ENCODE peak calls at places on chromosomes 16 and 17, in five cellular contexts. One of them, this sample, is unnamed.

GRCh38 chr16:75446416-75446815 is 13.1 kb upstream of the CFDP1 start:
- DNase-seq in HFF-Myc: no peak
- DNase-seq in psoas muscle: no peak
- DNase-seq in Peyer's patch: no peak
- DNase-seq in Calu3: no peak
- DNase-seq in this sample: no peak

GRCh38 chr16:87170310-87170709 is 146.9 kb downstream of the C16orf95 start:
- DNase-seq in Peyer's patch: no peak
- DNase-seq in Calu3: no peak
- DNase-seq in HFF-Myc: no peak
- DNase-seq in psoas muscle: no peak
- DNase-seq in this sample: no peak

GRCh38 chr16:81469710-81470481 is 25.3 kb downstream of the CMIP start:
- DNase-seq in HFF-Myc: no peak
- DNase-seq in Peyer's patch: peak
- DNase-seq in Calu3: no peak
- DNase-seq in psoas muscle: no peak
- DNase-seq in this sample: peak

GRCh38 chr17:2082003-2082862 is 27.3 kb downstream of the HIC1 start:
- DNase-seq in HFF-Myc: no peak
- DNase-seq in psoas muscle: peak
- DNase-seq in Calu3: no peak
- DNase-seq in Peyer's patch: no peak
- DNase-seq in this sample: no peak

GRCh38 chr16:55487048-55487803 is 8.2 kb downstream of the MMP2 start:
- DNase-seq in Calu3: no peak
- DNase-seq in Peyer's patch: peak
- DNase-seq in psoas muscle: peak
- DNase-seq in HFF-Myc: peak
- DNase-seq in this sample: no peak

GRCh38 chr17:59067756-59068155 is 38.9 kb downstream of the TRIM37 start:
- DNase-seq in Calu3: no peak
- DNase-seq in Peyer's patch: no peak
- DNase-seq in psoas muscle: peak
- DNase-seq in HFF-Myc: no peak
- DNase-seq in this sample: no peak

GRCh38 chr16:68369697-68370096 is 58.9 kb downstream of the PRMT7 start:
- DNase-seq in psoas muscle: no peak
- DNase-seq in Peyer's patch: peak
- DNase-seq in Calu3: no peak
- DNase-seq in HFF-Myc: no peak
- DNase-seq in this sample: peak

GRCh38 chr17:40290629-40291296 is 3.1 kb downstream of the CDC6 start:
- DNase-seq in Calu3: peak
- DNase-seq in psoas muscle: no peak
- DNase-seq in Peyer's patch: peak
- DNase-seq in HFF-Myc: no peak
- DNase-seq in this sample: no peak

GRCh38 chr17:33521784-33522183 is 228.7 kb upstream of the ASIC2 start:
- DNase-seq in psoas muscle: no peak
- DNase-seq in Calu3: peak
- DNase-seq in HFF-Myc: no peak
- DNase-seq in Peyer's patch: no peak
- DNase-seq in this sample: no peak

GRCh38 chr17:15432807-15433547 is 34.4 kb downstream of the CDRT4 start:
- DNase-seq in HFF-Myc: peak
- DNase-seq in psoas muscle: no peak
- DNase-seq in Calu3: no peak
- DNase-seq in Peyer's patch: no peak
- DNase-seq in this sample: no peak

GRCh38 chr17:8766731-8767130 is 8.4 kb upstream of the SPDYE4 start:
- DNase-seq in Calu3: no peak
- DNase-seq in psoas muscle: no peak
- DNase-seq in Peyer's patch: no peak
- DNase-seq in HFF-Myc: no peak
- DNase-seq in this sample: no peak

GRCh38 chr17:66322764-66323163 is 20.4 kb downstream of the PRKCA start:
- DNase-seq in HFF-Myc: no peak
- DNase-seq in psoas muscle: no peak
- DNase-seq in Peyer's patch: no peak
- DNase-seq in Calu3: no peak
- DNase-seq in this sample: no peak

GRCh38 chr17:38672788-38673713 is 1.7 kb downstream of the EPOP start:
- DNase-seq in HFF-Myc: no peak
- DNase-seq in Peyer's patch: no peak
- DNase-seq in psoas muscle: no peak
- DNase-seq in Calu3: no peak
- DNase-seq in this sample: no peak

GRCh38 chr16:25959216-25959615 is 267.5 kb downstream of the HS3ST4 start:
- DNase-seq in HFF-Myc: no peak
- DNase-seq in Peyer's patch: no peak
- DNase-seq in Calu3: no peak
- DNase-seq in psoas muscle: no peak
- DNase-seq in this sample: no peak

GRCh38 chr16:52283581-52284375 is 263.2 kb downstream of the TOX3 start:
- DNase-seq in HFF-Myc: no peak
- DNase-seq in Calu3: no peak
- DNase-seq in Peyer's patch: no peak
- DNase-seq in psoas muscle: no peak
- DNase-seq in this sample: no peak

GRCh38 chr16:27646811-27647210 is 96.9 kb downstream of the KATNIP start:
- DNase-seq in psoas muscle: no peak
- DNase-seq in Peyer's patch: no peak
- DNase-seq in Calu3: no peak
- DNase-seq in HFF-Myc: peak
- DNase-seq in this sample: no peak

GRCh38 chr16:67514382-67514828 is 14.2 kb upstream of the RIPOR1 start:
- DNase-seq in Calu3: peak
- DNase-seq in HFF-Myc: peak
- DNase-seq in Peyer's patch: peak
- DNase-seq in psoas muscle: peak
- DNase-seq in this sample: peak

GRCh38 chr17:75898065-75898464 is 1.3 kb upstream of the TRIM65 start:
- DNase-seq in Peyer's patch: no peak
- DNase-seq in psoas muscle: no peak
- DNase-seq in Calu3: no peak
- DNase-seq in HFF-Myc: no peak
- DNase-seq in this sample: no peak

GRCh38 chr17:82565551-82565950 is 46.0 kb downstream of the FOXK2 start:
- DNase-seq in psoas muscle: no peak
- DNase-seq in HFF-Myc: no peak
- DNase-seq in Peyer's patch: no peak
- DNase-seq in Calu3: no peak
- DNase-seq in this sample: no peak

GRCh38 chr17:77379837-77380236 is 239.1 kb downstream of the SEC14L1 start:
- DNase-seq in HFF-Myc: no peak
- DNase-seq in Calu3: no peak
- DNase-seq in Peyer's patch: no peak
- DNase-seq in psoas muscle: no peak
- DNase-seq in this sample: no peak

GRCh38 chr16:47880653-47881052 is 275.1 kb downstream of the ABCC12 start:
- DNase-seq in psoas muscle: no peak
- DNase-seq in Calu3: no peak
- DNase-seq in Peyer's patch: no peak
- DNase-seq in HFF-Myc: no peak
- DNase-seq in this sample: no peak
- TF ChIP-seq CTCF in psoas muscle: no peak
- TF ChIP-seq CTCF in Calu3: no peak
- TF ChIP-seq CTCF in Peyer's patch: no peak
- TF ChIP-seq CTCF in HFF-Myc: no peak
- TF ChIP-seq CTCF in this sample: no peak

GRCh38 chr17:28963841-28964240 is 12.5 kb upstream of the PHF12 start:
- DNase-seq in HFF-Myc: no peak
- DNase-seq in psoas muscle: peak
- DNase-seq in Peyer's patch: no peak
- DNase-seq in Calu3: no peak
- DNase-seq in this sample: no peak

GRCh38 chr17:28959471-28959871 is 8.2 kb upstream of the PHF12 start:
- DNase-seq in Peyer's patch: no peak
- DNase-seq in Calu3: no peak
- DNase-seq in psoas muscle: no peak
- DNase-seq in HFF-Myc: no peak
- DNase-seq in this sample: no peak

GRCh38 chr17:28963212-28963611 is 11.9 kb upstream of the PHF12 start:
- DNase-seq in Peyer's patch: no peak
- DNase-seq in Calu3: no peak
- DNase-seq in HFF-Myc: no peak
- DNase-seq in psoas muscle: peak
- DNase-seq in this sample: no peak

GRCh38 chr17:28960256-28961106 is 9.2 kb upstream of the PHF12 start:
- DNase-seq in Calu3: no peak
- DNase-seq in HFF-Myc: no peak
- DNase-seq in psoas muscle: no peak
- DNase-seq in Peyer's patch: no peak
- DNase-seq in this sample: no peak

GRCh38 chr17:28961391-28961790 is 10.1 kb upstream of the PHF12 start:
- DNase-seq in Peyer's patch: no peak
- DNase-seq in HFF-Myc: no peak
- DNase-seq in Calu3: no peak
- DNase-seq in psoas muscle: no peak
- DNase-seq in this sample: no peak
- TF ChIP-seq CTCF in Peyer's patch: no peak
- TF ChIP-seq CTCF in HFF-Myc: no peak
- TF ChIP-seq CTCF in Calu3: no peak
- TF ChIP-seq CTCF in psoas muscle: no peak
- TF ChIP-seq CTCF in this sample: no peak

GRCh38 chr17:41486809-41487530 is 2.7 kb downstream of the KRT36 start:
- DNase-seq in Peyer's patch: peak
- DNase-seq in Calu3: peak
- DNase-seq in HFF-Myc: no peak
- DNase-seq in psoas muscle: no peak
- DNase-seq in this sample: peak
- TF ChIP-seq CTCF in Peyer's patch: no peak
- TF ChIP-seq CTCF in Calu3: peak
- TF ChIP-seq CTCF in HFF-Myc: peak
- TF ChIP-seq CTCF in psoas muscle: peak
- TF ChIP-seq CTCF in this sample: peak

DNA sequence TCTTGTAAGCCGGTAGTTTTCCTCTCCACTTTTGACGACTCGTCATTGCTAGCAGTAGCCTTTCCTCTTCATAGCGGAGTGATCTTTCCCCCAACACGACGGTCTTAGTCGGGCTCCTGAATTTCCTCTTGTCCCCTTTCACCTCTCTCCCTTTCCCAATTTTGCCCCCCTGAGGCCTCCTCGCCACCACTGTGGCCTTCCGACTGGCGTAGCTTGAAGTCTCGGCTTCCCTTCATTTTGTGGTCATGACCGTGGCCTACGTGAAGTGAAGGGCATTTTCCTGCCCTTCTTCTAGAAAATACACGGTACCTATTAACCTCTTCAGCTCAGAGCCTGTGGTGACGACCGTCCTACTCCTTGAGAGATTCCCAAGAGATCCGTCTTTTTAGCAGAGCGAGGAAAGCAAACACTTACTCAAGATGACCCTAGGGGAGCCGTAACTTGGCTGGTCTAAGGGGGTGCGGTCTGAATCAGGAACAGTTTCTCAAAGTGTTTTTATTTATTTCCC is 791 bp downstream of the PRKAR1A start:
- DNase-seq in psoas muscle: no peak
- DNase-seq in HFF-Myc: no peak
- DNase-seq in Peyer's patch: peak
- DNase-seq in Calu3: peak
- DNase-seq in this sample: no peak
- TF ChIP-seq CTCF in psoas muscle: no peak
- TF ChIP-seq CTCF in HFF-Myc: no peak
- TF ChIP-seq CTCF in Peyer's patch: no peak
- TF ChIP-seq CTCF in Calu3: no peak
- TF ChIP-seq CTCF in this sample: no peak

DNA sequence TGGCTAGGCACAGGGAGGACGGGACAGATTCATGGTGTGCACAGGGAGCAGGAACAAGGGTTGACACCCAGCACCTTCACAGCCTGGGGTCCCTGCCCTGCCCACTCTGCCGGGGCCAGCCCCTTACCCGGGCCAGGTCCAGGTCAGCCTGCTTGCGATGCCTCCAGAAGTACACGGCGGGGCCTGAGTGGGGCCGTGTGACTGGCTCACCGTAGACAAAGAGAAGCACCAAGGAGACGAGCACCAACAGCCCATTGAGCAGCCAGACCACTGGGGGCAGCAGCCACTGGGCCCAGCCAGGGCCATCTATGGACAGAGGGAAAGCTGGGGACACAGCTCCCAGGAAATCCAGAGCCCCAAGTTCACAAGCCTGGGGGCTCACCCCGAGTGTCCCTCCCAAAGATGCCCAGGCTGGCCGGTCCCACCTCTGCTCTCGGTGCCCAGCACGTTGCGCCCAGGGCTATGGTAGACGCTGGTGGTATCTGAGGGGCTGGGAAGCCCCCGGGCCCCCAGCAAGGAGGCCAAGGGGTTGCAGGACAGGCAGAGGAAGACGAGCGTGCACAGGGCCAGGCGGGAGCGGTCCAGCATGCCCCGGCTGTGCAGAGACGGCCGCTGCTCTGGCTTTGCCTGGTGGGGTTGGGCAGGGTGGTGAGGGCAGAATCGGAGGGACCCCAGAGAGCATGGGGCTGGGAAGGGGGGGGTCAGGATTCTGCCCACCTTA is 19.8 kb downstream of the SREBF1 start:
- DNase-seq in Peyer's patch: no peak
- DNase-seq in Calu3: no peak
- DNase-seq in psoas muscle: no peak
- DNase-seq in HFF-Myc: no peak
- DNase-seq in this sample: no peak
- TF ChIP-seq CTCF in Peyer's patch: no peak
- TF ChIP-seq CTCF in Calu3: no peak
- TF ChIP-seq CTCF in psoas muscle: no peak
- TF ChIP-seq CTCF in HFF-Myc: no peak
- TF ChIP-seq CTCF in this sample: no peak